ENCODE peak calls at places on chromosomes 3 and 15, in five cellular contexts. One of them, this sample, is unnamed. For H3K9me2, the result is how much of the 10 kb centered on the place peaks cover.

GRCh38 chr15:81117136-81117535 is 16.9 kb upstream of the CFAP161 start:
- DNase-seq in HCT116: no peak
- DNase-seq in PC-9: no peak
- DNase-seq in hepatocyte: no peak
- DNase-seq in GM23338: no peak
- DNase-seq in this sample: no peak

GRCh38 chr3:150345021-150345538 is 63.0 kb upstream of the TSC22D2 start:
- DNase-seq in HCT116: peak
- DNase-seq in PC-9: peak
- DNase-seq in hepatocyte: peak
- DNase-seq in GM23338: peak
- DNase-seq in this sample: no peak

GRCh38 chr3:8990266-8991215 is 27.3 kb upstream of the RAD18 start:
- DNase-seq in HCT116: no peak
- DNase-seq in PC-9: no peak
- DNase-seq in hepatocyte: peak
- DNase-seq in GM23338: no peak
- DNase-seq in this sample: no peak

GRCh38 chr3:17094551-17094950 is 209.8 kb downstream of the PLCL2 start:
- DNase-seq in HCT116: no peak
- DNase-seq in PC-9: no peak
- DNase-seq in hepatocyte: no peak
- DNase-seq in GM23338: peak
- DNase-seq in this sample: no peak

GRCh38 chr15:52540374-52541012 is 11.8 kb upstream of the MYO5A start:
- DNase-seq in HCT116: no peak
- DNase-seq in PC-9: no peak
- DNase-seq in hepatocyte: no peak
- DNase-seq in GM23338: peak
- DNase-seq in this sample: no peak

GRCh38 chr3:146138904-146139303 is 22.1 kb downstream of the PLOD2 start:
- DNase-seq in HCT116: no peak
- DNase-seq in PC-9: no peak
- DNase-seq in hepatocyte: no peak
- DNase-seq in GM23338: no peak
- DNase-seq in this sample: no peak

GRCh38 chr3:66675383-66675782 is 174.6 kb upstream of the LRIG1 start:
- DNase-seq in HCT116: no peak
- DNase-seq in PC-9: no peak
- DNase-seq in hepatocyte: no peak
- DNase-seq in GM23338: no peak
- DNase-seq in this sample: no peak

GRCh38 chr3:14150491-14151230 is 25.8 kb downstream of the TMEM43 start:
- DNase-seq in HCT116: no peak
- DNase-seq in PC-9: no peak
- DNase-seq in hepatocyte: no peak
- DNase-seq in GM23338: no peak
- DNase-seq in this sample: no peak

GRCh38 chr3:173502983-173503568 is 105.5 kb downstream of the NLGN1 start:
- DNase-seq in HCT116: no peak
- DNase-seq in PC-9: no peak
- DNase-seq in hepatocyte: no peak
- DNase-seq in GM23338: no peak
- DNase-seq in this sample: no peak

GRCh38 chr3:127450331-127450730 is 140.2 kb downstream of the TPRA1 start:
- DNase-seq in HCT116: no peak
- DNase-seq in PC-9: no peak
- DNase-seq in hepatocyte: no peak
- DNase-seq in GM23338: no peak
- DNase-seq in this sample: no peak

GRCh38 chr15:59647085-59647484 is 10.2 kb downstream of the GTF2A2 start:
- DNase-seq in HCT116: no peak
- DNase-seq in PC-9: no peak
- DNase-seq in hepatocyte: no peak
- DNase-seq in GM23338: no peak
- DNase-seq in this sample: no peak

GRCh38 chr3:65126527-65127440 is 439.0 kb upstream of the ADAMTS9 start:
- DNase-seq in HCT116: no peak
- DNase-seq in PC-9: no peak
- DNase-seq in hepatocyte: peak
- DNase-seq in GM23338: no peak
- DNase-seq in this sample: no peak

GRCh38 chr3:182469086-182469485 is 324.2 kb upstream of the ATP11B start:
- DNase-seq in HCT116: no peak
- DNase-seq in PC-9: no peak
- DNase-seq in hepatocyte: no peak
- DNase-seq in GM23338: no peak
- DNase-seq in this sample: no peak

GRCh38 chr3:53195602-53196574 is 34.9 kb downstream of the PRKCD start:
- DNase-seq in HCT116: peak
- DNase-seq in PC-9: no peak
- DNase-seq in hepatocyte: peak
- DNase-seq in GM23338: peak
- DNase-seq in this sample: peak

GRCh38 chr15:52466134-52466701 is 62.5 kb downstream of the MYO5A start:
- DNase-seq in HCT116: no peak
- DNase-seq in PC-9: no peak
- DNase-seq in hepatocyte: no peak
- DNase-seq in GM23338: peak
- DNase-seq in this sample: peak

GRCh38 chr3:126446301-126446700 is 29.4 kb downstream of the ZXDC start:
- DNase-seq in HCT116: no peak
- DNase-seq in PC-9: no peak
- DNase-seq in hepatocyte: no peak
- DNase-seq in GM23338: peak
- DNase-seq in this sample: no peak

GRCh38 chr3:184377882-184378445 is at the start of gene THPO:
- DNase-seq in HCT116: no peak
- DNase-seq in PC-9: no peak
- DNase-seq in hepatocyte: peak
- DNase-seq in GM23338: peak
- DNase-seq in this sample: no peak

GRCh38 chr3:184378650-184379374 is 805 bp upstream of the THPO start:
- DNase-seq in HCT116: no peak
- DNase-seq in PC-9: no peak
- DNase-seq in hepatocyte: no peak
- DNase-seq in GM23338: no peak
- DNase-seq in this sample: no peak

GRCh38 chr3:184380627-184381260 is 890 bp downstream of the CHRD start:
- DNase-seq in HCT116: no peak
- DNase-seq in PC-9: no peak
- DNase-seq in hepatocyte: no peak
- DNase-seq in GM23338: no peak
- DNase-seq in this sample: no peak

GRCh38 chr3:184380210-184380626 is 364 bp downstream of the CHRD start:
- DNase-seq in HCT116: no peak
- DNase-seq in PC-9: no peak
- DNase-seq in hepatocyte: peak
- DNase-seq in GM23338: peak
- DNase-seq in this sample: peak

DNA sequence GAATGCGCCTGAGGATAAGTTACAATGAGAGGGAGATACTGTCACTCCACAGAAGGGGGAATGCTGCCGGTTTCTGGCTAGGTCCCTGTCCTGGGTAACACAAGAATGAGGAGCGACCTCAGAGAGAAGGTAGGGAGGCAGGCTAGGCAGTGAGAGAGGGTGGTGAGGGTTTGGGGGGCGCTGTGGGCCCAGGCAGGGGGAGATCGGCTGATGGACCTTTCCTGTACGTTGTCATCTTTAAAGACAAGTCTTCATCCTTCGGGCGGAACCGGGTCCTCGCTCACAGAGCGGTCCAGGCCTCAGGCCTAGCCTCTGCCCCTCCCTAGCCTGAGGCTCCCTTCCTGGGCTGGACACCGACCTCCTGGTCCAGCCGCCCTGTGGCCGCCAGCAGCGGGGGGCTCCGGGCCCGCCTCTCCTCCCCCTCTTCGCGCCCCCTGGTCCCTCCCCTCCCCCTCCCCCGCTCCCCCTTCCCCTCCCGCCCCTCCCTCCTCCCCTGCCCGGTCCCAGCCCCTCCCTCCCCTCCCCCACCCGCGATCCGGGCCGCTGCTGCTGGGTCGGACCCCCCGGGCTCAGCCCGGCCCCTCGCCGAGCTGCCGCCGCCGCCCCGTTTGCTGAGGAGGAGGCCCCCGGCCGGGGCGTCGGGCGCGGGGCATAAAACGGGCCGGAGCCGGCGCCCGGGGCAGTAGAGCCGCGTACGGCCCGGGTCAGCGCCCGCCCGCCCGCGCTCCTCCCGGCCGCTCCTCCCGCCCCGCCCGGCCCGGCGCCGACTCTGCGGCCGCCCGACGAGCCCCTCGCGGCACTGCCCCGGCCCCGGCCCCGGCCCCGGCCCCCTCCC is at the start of gene CHRD:
- DNase-seq in HCT116: no peak
- DNase-seq in PC-9: no peak
- DNase-seq in hepatocyte: peak
- DNase-seq in GM23338: no peak
- DNase-seq in this sample: no peak
- H3K9me2 ChIP-seq in HCT116: under half
- H3K9me2 ChIP-seq in PC-9: under half
- H3K9me2 ChIP-seq in hepatocyte: under half
- H3K9me2 ChIP-seq in GM23338: under half
- H3K9me2 ChIP-seq in this sample: under half

GRCh38 chr3:194276768-194277546 is 74.2 kb downstream of the CPN2 start:
- DNase-seq in HCT116: no peak
- DNase-seq in PC-9: no peak
- DNase-seq in hepatocyte: peak
- DNase-seq in GM23338: no peak
- DNase-seq in this sample: no peak

GRCh38 chr3:194279106-194279505 is 72.0 kb downstream of the CPN2 start:
- DNase-seq in HCT116: no peak
- DNase-seq in PC-9: no peak
- DNase-seq in hepatocyte: no peak
- DNase-seq in GM23338: no peak
- DNase-seq in this sample: no peak

GRCh38 chr3:194278186-194278845 is 72.8 kb downstream of the CPN2 start:
- DNase-seq in HCT116: no peak
- DNase-seq in PC-9: no peak
- DNase-seq in hepatocyte: no peak
- DNase-seq in GM23338: no peak
- DNase-seq in this sample: no peak

GRCh38 chr3:194275721-194276120 is 75.4 kb downstream of the CPN2 start:
- DNase-seq in HCT116: no peak
- DNase-seq in PC-9: no peak
- DNase-seq in hepatocyte: no peak
- DNase-seq in GM23338: no peak
- DNase-seq in this sample: no peak

GRCh38 chr3:194277547-194278091 is 73.5 kb downstream of the CPN2 start:
- DNase-seq in HCT116: no peak
- DNase-seq in PC-9: no peak
- DNase-seq in hepatocyte: peak
- DNase-seq in GM23338: no peak
- DNase-seq in this sample: no peak
- H3K9me2 ChIP-seq in HCT116: under half
- H3K9me2 ChIP-seq in PC-9: under half
- H3K9me2 ChIP-seq in hepatocyte: under half
- H3K9me2 ChIP-seq in GM23338: under half
- H3K9me2 ChIP-seq in this sample: under half

GRCh38 chr3:108578064-108578463 is 11.2 kb downstream of the CIP2A start:
- DNase-seq in HCT116: no peak
- DNase-seq in PC-9: no peak
- DNase-seq in hepatocyte: no peak
- DNase-seq in GM23338: no peak
- DNase-seq in this sample: no peak
- H3K9me2 ChIP-seq in HCT116: under half
- H3K9me2 ChIP-seq in PC-9: under half
- H3K9me2 ChIP-seq in hepatocyte: under half
- H3K9me2 ChIP-seq in GM23338: under half
- H3K9me2 ChIP-seq in this sample: under half

DNA sequence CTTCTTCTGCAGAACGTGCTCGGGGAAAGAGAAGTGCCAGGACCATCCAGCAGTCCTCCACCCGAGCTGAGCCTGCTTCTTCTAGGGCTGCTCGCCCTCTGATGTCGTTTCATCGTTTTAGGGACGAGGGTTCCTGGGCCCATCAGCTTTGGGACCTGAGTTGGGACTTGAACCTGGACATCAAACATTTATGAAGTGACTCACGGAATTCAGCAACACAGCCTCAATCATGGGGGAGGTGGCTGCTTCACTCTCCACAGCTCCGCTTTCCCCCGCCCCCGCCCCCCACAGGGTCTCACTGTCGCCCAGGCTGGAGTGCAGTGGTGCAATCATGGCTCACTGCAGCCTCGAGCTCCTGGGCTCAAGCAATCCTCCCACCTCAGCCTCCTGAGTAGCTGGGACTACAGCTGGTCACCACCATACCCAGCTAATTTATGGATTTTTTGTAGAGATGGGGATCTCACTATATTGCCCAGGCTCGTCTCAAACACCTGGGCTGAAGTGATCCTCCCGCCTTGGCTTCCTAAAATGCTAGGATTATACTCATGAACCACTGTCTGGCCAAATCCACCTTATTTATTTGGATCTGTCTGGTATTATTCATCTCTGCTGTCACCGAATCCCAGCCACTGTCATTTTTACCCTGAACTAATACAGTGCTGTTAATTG is 725 bp upstream of the SCAMP2 start:
- DNase-seq in HCT116: no peak
- DNase-seq in PC-9: no peak
- DNase-seq in hepatocyte: peak
- DNase-seq in GM23338: peak
- DNase-seq in this sample: peak
- H3K9me2 ChIP-seq in HCT116: under half
- H3K9me2 ChIP-seq in PC-9: under half
- H3K9me2 ChIP-seq in hepatocyte: under half
- H3K9me2 ChIP-seq in GM23338: under half
- H3K9me2 ChIP-seq in this sample: under half

DNA sequence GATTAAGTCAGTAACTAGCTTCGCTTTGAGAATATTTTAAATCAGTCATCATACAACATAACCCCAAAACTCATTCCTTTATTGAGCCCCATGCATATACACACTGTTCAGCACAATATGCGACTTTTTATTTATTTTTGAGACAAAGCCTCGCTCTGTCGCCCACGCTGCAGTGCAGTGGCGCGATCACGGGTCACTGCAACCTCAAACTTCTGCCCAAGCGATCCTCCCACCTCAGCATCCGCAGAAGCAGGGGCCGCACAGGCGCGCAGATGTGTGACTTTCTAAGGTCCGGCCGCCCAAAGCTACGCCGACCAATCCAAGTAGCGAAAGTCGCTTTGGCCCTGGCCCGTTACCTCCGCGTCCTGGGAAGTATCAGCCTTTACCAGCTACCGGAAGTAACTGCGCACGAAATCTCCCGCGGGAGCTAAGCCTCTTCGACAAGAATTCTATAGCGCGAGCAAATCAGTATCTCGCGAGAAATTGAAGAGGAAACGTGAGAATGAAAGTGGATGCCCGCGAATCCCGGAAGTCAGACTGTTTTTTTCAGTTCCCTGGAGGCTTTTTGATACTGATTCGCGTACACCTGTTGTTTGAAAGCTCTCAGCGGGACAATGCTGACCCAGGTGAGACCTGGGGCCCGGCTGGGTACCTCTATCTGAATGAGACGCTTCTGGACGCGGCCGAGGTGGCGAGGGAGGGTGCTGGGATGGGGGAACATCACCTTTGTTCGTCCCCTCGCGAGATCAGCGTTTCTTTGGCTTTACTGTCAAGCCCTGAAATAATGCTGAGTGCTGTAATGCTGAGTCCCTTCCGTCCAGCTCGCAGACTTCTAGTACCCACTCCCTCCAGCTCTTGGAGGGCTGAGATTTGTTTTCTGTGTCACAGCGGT is at the start of the genes DHFR2 and NSUN3:
- DNase-seq in HCT116: peak
- DNase-seq in PC-9: peak
- DNase-seq in hepatocyte: peak
- DNase-seq in GM23338: peak
- DNase-seq in this sample: peak
- H3K9me2 ChIP-seq in HCT116: under half
- H3K9me2 ChIP-seq in PC-9: under half
- H3K9me2 ChIP-seq in hepatocyte: under half
- H3K9me2 ChIP-seq in GM23338: under half
- H3K9me2 ChIP-seq in this sample: under half

This sample was measured in MM.1S.